ENCODE peak calls at places on chromosome 9, in six cellular contexts. G, C, Z, O, W and B are unnamed samples.
A peak's percentile ranks its signal among the peaks of the same experiment; 100 is the strongest.

GRCh38 chr9:93129691-93130500 is 4.2 kb downstream of the NINJ1 start:
- DNase-seq in G (no peak), C (no peak), Z (no peak), O (no peak), W (no peak), B (no peak)

GRCh38 chr9:100322954-100323536 is 29.7 kb downstream of the TEX10 start:
- DNase-seq in G (peak; percentile 51), C (no peak), Z (peak; percentile 54), O (peak; percentile 58), W (peak; percentile 20), B (peak; percentile 74)

GRCh38 chr9:81759680-81760215 is 70.4 kb upstream of the TLE1 start:
- DNase-seq in G (peak; percentile 99), C (no peak), Z (no peak), O (peak; percentile 93), W (peak; percentile 68), B (peak; percentile 88)

GRCh38 chr9:116870566-116870965 is 183.5 kb downstream of the TRIM32 start:
- DNase-seq in G (no peak), C (no peak), Z (no peak), O (no peak), W (peak; percentile 96), B (no peak)

GRCh38 chr9:7536310-7536939 is 263.2 kb downstream of the DMAC1 start:
- DNase-seq in G (peak; percentile 56), C (no peak), Z (peak; percentile 80), O (peak; percentile 68), W (peak; percentile 27), B (peak; percentile 15)

GRCh38 chr9:4861736-4862451 is 69.2 kb downstream of the RCL1 start:
- DNase-seq in G (no peak), C (no peak), Z (no peak), O (no peak), W (no peak), B (no peak)

GRCh38 chr9:3898371-3899218 is 372.8 kb upstream of the RFX3 start:
- DNase-seq in G (no peak), C (no peak), Z (no peak), O (no peak), W (no peak), B (no peak)

GRCh38 chr9:38619556-38620447 is 594 bp downstream of the ANKRD18A start:
- DNase-seq in G (no peak), C (no peak), Z (peak; percentile 37), O (peak; percentile 1), W (peak; percentile 29), B (peak; percentile 49)

GRCh38 chr9:138006576-138007233 is 129.1 kb downstream of the CACNA1B start:
- DNase-seq in G (no peak), C (no peak), Z (no peak), O (no peak), W (no peak), B (no peak)

GRCh38 chr9:123176949-123177348 is 91.4 kb downstream of the STRBP start:
- DNase-seq in G (no peak), C (no peak), Z (no peak), O (no peak), W (no peak), B (no peak)

GRCh38 chr9:123174079-123174478 is 94.3 kb downstream of the STRBP start:
- DNase-seq in G (no peak), C (no peak), Z (no peak), O (no peak), W (no peak), B (no peak)

GRCh38 chr9:123174887-123175518 is 93.4 kb downstream of the STRBP start:
- DNase-seq in G (no peak), C (peak; percentile 75), Z (peak; percentile 24), O (no peak), W (no peak), B (no peak)

DNA sequence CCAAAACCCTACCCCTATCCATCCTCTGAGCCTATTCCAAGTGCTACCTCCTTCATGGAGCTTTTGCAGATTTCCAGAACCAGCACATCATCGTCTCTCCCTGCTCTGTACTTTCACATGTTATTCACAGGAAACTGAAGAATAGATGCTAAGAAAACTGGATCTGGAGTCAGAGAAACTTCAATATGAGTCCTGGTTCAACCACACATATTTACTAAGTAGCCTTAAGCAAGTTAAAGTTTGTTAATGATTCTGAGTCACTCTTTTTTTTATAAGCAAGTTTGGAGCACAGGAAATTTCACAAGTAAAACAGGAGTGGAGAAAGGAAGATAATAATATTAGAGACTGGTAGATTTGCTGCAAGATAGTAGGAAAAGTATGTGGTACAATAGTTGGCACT is 92.2 kb downstream of the STRBP start:
- DNase-seq in G (peak; percentile 47), C (peak; percentile 12), Z (no peak), O (peak; percentile 40), W (peak; percentile 60), B (no peak)
- H3K4me3 ChIP-seq in G (peak overlapping the region; percentile 21), C (peak overlapping the region; percentile 44), Z (no peak overlapping the region), O (no peak overlapping the region), W (peak overlapping the region; percentile 63), B (no peak overlapping the region)

DNA sequence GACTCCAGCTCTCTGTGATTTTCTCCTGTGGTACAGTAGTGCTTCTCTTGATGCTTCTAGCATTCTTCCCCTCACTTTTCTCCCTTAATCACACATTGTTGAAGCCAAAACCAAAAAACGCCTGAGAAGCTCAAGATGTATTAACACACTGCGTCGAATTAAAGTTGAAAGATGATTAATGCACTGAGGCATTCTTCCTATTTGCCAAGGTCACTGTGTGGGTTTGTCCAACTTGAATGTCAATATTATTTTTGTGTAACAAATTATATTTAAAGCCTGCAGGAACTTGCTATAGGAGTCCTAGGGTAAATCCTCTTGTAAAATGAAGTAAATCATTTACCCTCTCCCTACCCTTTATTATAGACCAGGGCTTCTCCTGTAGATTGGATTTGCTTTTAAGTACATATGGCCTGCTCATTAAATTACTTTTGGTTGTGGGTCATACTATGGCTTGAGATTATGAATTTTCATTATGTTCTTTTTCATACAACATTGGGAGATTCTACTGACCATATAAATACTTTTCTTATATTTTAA is 68.1 kb downstream of the GDA start:
- DNase-seq in G (no peak), C (no peak), Z (no peak), O (no peak), W (peak; percentile 54), B (no peak)
- H3K4me3 ChIP-seq in G (no peak overlapping the region), C (no peak overlapping the region), Z (no peak overlapping the region), O (no peak overlapping the region), W (no peak overlapping the region), B (no peak overlapping the region)

DNA sequence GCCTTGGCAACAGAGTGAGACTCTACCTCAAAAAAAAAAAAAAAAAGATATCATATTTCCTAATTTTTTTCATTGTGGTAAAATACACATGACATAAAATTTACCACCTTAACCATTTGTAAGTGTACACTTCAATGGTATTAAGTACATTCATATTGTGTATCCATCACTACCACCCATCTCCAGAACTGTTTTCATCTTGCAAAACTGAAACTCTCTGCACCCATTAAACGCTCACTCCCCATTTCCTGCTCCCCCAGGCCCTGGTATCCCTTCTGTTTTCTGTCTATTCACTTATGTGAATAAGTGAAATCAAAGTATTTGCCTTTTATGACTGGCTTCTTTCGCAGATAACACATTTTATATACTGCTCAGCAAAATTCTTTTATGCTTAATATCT is 12.8 kb downstream of the LRRC8A start:
- DNase-seq in G (no peak), C (no peak), Z (no peak), O (no peak), W (no peak), B (no peak)
- H3K4me3 ChIP-seq in G (no peak overlapping the region), C (no peak overlapping the region), Z (no peak overlapping the region), O (no peak overlapping the region), W (no peak overlapping the region), B (no peak overlapping the region)

GRCh38 chr9:35689351-35689600 is 449 bp downstream of the TPM2 start:
- DNase-seq in G (no peak), C (no peak), Z (no peak), O (no peak), W (no peak), B (no peak)

GRCh38 chr9:35687972-35688557 is 1.7 kb downstream of the TPM2 start:
- DNase-seq in G (no peak), C (no peak), Z (no peak), O (no peak), W (no peak), B (no peak)

GRCh38 chr9:35689601-35690446 is at the start of gene TPM2:
- DNase-seq in G (peak; percentile 90), C (no peak), Z (no peak), O (peak; percentile 90), W (peak; percentile 55), B (peak; percentile 85)

GRCh38 chr9:35687306-35687705 is 2.4 kb downstream of the TPM2 start:
- DNase-seq in G (no peak), C (no peak), Z (no peak), O (no peak), W (no peak), B (no peak)

GRCh38 chr9:35688558-35689350 is 971 bp downstream of the TPM2 start:
- DNase-seq in G (peak; percentile 92), C (no peak), Z (peak; percentile 51), O (peak; percentile 91), W (peak; percentile 83), B (peak; percentile 81)
- H3K4me3 ChIP-seq in G (peak overlapping the region; percentile 83), C (peak overlapping the region; percentile 36), Z (no peak overlapping the region), O (peak overlapping the region; percentile 98), W (peak overlapping the region; percentile 47), B (peak overlapping the region; percentile 89)

GRCh38 chr9:96877269-96877668 is 23.0 kb upstream of the ZNF782 start:
- DNase-seq in G (no peak), C (no peak), Z (no peak), O (no peak), W (no peak), B (no peak)

GRCh38 chr9:96874947-96875459 is 20.7 kb upstream of the ZNF782 start:
- DNase-seq in G (peak; percentile 59), C (peak; percentile 40), Z (peak; percentile 63), O (peak; percentile 30), W (peak; percentile 96), B (peak; percentile 10)

GRCh38 chr9:96871176-96871575 is 16.9 kb upstream of the ZNF782 start:
- DNase-seq in G (no peak), C (no peak), Z (no peak), O (peak; percentile 43), W (peak; percentile 65), B (no peak)

GRCh38 chr9:96874201-96874785 is 20.0 kb upstream of the ZNF782 start:
- DNase-seq in G (no peak), C (no peak), Z (no peak), O (no peak), W (no peak), B (no peak)

DNA sequence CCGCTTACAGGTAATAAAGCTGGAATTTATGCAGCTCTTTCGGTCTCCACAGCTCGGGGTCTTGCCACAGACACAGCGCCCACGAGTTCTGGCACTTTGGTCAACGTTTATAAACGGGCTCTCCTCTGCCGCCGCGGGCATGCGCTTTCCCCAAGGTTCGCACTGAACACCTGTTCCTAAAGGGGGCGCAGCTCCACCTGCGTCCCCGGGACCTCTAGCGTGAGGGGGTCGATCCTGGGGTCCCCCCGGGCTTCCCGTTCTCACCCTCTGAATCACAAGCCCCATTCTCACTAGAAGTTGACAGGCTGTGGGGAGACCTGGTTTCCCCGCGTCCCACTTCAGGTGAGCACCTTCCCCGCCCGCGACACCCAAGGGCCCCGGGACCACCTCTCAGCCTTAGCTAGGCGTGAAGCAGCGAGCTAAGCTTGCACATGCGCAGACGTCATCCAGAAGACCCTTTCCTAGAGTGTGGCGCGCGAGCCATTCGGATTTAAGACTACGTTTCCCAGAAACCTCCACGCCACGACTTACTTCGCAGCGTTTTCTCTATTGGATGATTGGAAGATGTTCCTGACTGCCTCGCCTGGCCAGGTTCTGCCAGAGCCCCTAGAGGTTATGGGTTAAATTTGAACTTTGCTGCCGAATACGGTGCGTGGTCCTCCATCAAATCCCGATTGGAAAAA is 21.3 kb upstream of the ZNF782 start:
- DNase-seq in G (peak; percentile 68), C (peak; percentile 51), Z (peak; percentile 88), O (peak; percentile 50), W (peak; percentile 74), B (peak; percentile 70)
- H3K4me3 ChIP-seq in G (peak overlapping the region; percentile 48), C (peak overlapping the region; percentile 62), Z (peak overlapping the region; percentile 61), O (peak overlapping the region; percentile 68), W (peak overlapping the region; percentile 67), B (peak overlapping the region; percentile 81)